ENCODE peak calls at places on chromosomes 11 and 22, in five cellular contexts. F is transverse colon, R is gastrocnemius medialis, E is right lobe of liver, I is sigmoid colon. D is an unnamed sample. For H3K4me1, the result is how much of the 10 kb centered on the place peaks cover.

GRCh38 chr11:130947481-130947880 is 31.2 kb upstream of the SNX19 start:
- DNase-seq in F (no peak), R (no peak), E (no peak), I (no peak), D (no peak)

GRCh38 chr11:93741882-93742226 is 382 bp downstream of the C11orf54 start:
- DNase-seq in F (peak), R (peak), E (peak), I (peak), D (no peak)

GRCh38 chr11:128859563-128860441 is 7.3 kb downstream of the KCNJ1 start:
- DNase-seq in F (peak), R (peak), E (peak), I (no peak), D (peak)

GRCh38 chr22:37643225-37643847 is 3.9 kb downstream of the SH3BP1 start:
- DNase-seq in F (peak), R (peak), E (peak), I (peak), D (peak)

GRCh38 chr22:50528682-50529415 is 963 bp downstream of the TYMP start:
- DNase-seq in F (peak), R (no peak), E (peak), I (no peak), D (no peak)

GRCh38 chr11:116180806-116181600 is 591.8 kb downstream of the BUD13 start:
- DNase-seq in F (no peak), R (no peak), E (no peak), I (no peak), D (no peak)

GRCh38 chr11:33722579-33723234 is 13.5 kb downstream of the CD59 start:
- DNase-seq in F (no peak), R (no peak), E (no peak), I (no peak), D (no peak)

GRCh38 chr22:44288951-44289350 is 23.8 kb downstream of the SHISAL1 start:
- DNase-seq in F (no peak), R (no peak), E (no peak), I (no peak), D (no peak)

GRCh38 chr11:6693342-6694228 is 10.4 kb upstream of the MRPL17 start:
- DNase-seq in F (no peak), R (peak), E (no peak), I (peak), D (no peak)

GRCh38 chr11:66326261-66327111 is 9.6 kb upstream of the CD248 start:
- DNase-seq in F (no peak), R (peak), E (no peak), I (peak), D (no peak)

GRCh38 chr11:128889657-128890213 is 1.4 kb upstream of the KCNJ5 start:
- DNase-seq in F (no peak), R (no peak), E (no peak), I (no peak), D (no peak)

DNA sequence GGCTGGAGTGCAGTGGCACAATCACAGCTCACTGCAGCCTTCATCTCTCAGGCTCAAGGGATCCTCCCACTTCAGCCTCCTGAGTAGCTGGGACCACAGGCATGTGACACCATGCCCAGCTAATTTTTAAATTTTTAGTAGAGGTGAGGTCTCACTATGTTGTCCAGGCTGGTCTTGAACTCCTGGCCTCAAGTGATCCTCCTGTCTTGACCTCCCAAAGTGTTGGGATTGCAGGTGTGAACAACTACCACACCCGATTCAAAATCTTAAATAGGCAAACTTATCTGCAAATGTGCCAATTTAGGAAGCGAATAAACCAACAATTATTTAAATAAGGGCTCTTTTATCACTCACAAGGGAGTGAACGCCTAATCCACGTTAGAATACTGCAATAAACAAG is 3.2 kb upstream of the WEE1 start:
- DNase-seq in F (no peak), R (no peak), E (no peak), I (no peak), D (no peak)
- H3K4me1 ChIP-seq in F (under half), R (under half), E (under half), I (under half), D (under half)

GRCh38 chr11:78349114-78349513 is 68.5 kb downstream of the GAB2 start:
- DNase-seq in F (no peak), R (no peak), E (no peak), I (no peak), D (no peak)
- TF ChIP-seq POLR2A in F (no peak), R (no peak), E (no peak), I (no peak), D (no peak)

DNA sequence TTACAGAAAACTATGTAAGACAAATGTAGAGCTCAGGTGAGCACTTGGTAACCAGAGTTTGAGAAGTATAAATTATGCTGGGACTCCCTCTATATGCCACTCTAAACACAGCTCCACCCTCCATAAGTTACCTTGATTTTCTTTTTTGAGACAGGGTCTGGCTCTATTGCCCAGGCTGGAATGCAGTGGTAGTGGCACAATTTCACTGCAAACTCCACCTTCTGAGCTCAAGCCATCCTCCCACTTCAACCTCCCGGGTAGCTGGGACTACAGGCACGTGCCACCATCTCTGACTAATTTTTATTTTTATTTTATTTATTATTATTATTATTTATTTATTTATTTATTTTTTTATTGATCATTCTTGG is 9.5 kb downstream of the RPS3 start:
- DNase-seq in F (no peak), R (no peak), E (no peak), I (no peak), D (no peak)
- H3K4me3 ChIP-seq in F (no peak), R (no peak), E (no peak), I (no peak), D (no peak)

GRCh38 chr11:19426719-19427066 is 185.9 kb upstream of the E2F8 start:
- DNase-seq in F (no peak), R (no peak), E (no peak), I (no peak), D (no peak)
- H3K4me1 ChIP-seq in F (under half), R (under half), E (under half), I (under half), D (under half)

GRCh38 chr11:2462986-2463765 is 18.4 kb downstream of the KCNQ1 start:
- DNase-seq in F (peak), R (no peak), E (no peak), I (peak), D (peak)
- TF ChIP-seq POLR2A in F (no peak), R (no peak), E (no peak), I (no peak), D (peak)

DNA sequence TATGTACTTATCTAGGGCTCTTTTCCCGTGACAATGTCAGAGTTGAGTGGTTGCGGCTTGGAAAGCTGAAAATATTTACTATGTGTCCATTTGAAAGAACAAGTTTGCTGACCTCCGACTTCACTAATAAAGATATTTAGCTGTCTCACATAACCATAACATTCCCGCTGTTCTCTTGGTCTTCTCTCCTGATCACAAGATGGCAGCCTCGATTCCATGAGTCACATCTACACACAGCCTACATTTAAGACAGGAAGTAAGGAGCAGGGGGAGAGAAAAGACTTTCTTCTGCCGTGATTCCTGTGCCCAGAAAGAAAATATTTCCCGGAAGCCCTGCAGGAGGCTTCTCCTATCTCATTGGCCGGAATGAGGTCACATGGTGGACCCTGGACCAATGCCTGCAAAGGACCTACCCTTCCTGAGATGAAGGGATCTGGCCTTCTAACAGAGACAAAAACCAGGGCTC is 47.4 kb upstream of the SYT13 start:
- DNase-seq in F (peak), R (no peak), E (no peak), I (peak), D (peak)
- H3K4me3 ChIP-seq in F (no peak), R (peak), E (no peak), I (peak), D (no peak)